ENCODE peak calls at places on chromosomes 16 and 17, in five cellular contexts. D is HEK293T, H is HepG2, V is GM12878, A is NT2/D1. W is an unnamed sample.

GRCh38 chr16:67013823-67014640 is 14.9 kb upstream of the CBFB start:
- DNase-seq in H (peak), D (peak), A (no peak), V (no peak), W (no peak)

GRCh38 chr17:70976447-70976846 is 807.1 kb downstream of the KCNJ2 start:
- DNase-seq in A (no peak), H (no peak), D (no peak), V (no peak), W (no peak)

GRCh38 chr16:63067141-63067540 is 1030.9 kb upstream of the CDH8 start:
- DNase-seq in D (no peak), H (no peak), A (peak), V (no peak), W (no peak)

GRCh38 chr16:78543066-78543465 is 443.6 kb downstream of the WWOX start:
- DNase-seq in H (no peak), V (no peak), A (no peak), D (no peak), W (no peak)

GRCh38 chr17:58525239-58525638 is 10.8 kb upstream of the MTMR4 start:
- DNase-seq in A (no peak), D (no peak), V (no peak), H (no peak), W (no peak)

GRCh38 chr16:81155769-81156168 is 59.6 kb upstream of the GCSH start:
- DNase-seq in D (no peak), A (no peak), V (no peak), H (no peak), W (no peak)

GRCh38 chr16:66270333-66270927 is 96.1 kb upstream of the CDH5 start:
- DNase-seq in D (peak), A (peak), H (peak), V (no peak), W (peak)

GRCh38 chr17:64679710-64680216 is 17.7 kb upstream of the SMURF2 start:
- DNase-seq in D (no peak), H (peak), V (no peak), A (no peak), W (no peak)

GRCh38 chr17:2056221-2057129 is 1.6 kb downstream of the HIC1 start:
- DNase-seq in H (no peak), V (no peak), A (no peak), D (no peak), W (peak)

GRCh38 chr17:54900457-54901229 is at the start of gene TOM1L1:
- DNase-seq in D (peak), H (peak), V (no peak), A (peak), W (peak)

GRCh38 chr17:18074566-18075272 is 13.0 kb upstream of the DRG2 start:
- DNase-seq in D (no peak), H (peak), A (no peak), V (no peak), W (no peak)

GRCh38 chr17:79850571-79851460 is 11.6 kb upstream of the CBX4 start:
- DNase-seq in H (no peak), D (no peak), V (no peak), A (no peak), W (no peak)

GRCh38 chr16:11977206-11978041 is 890 bp downstream of the SNX29 start:
- DNase-seq in H (no peak), D (no peak), V (no peak), A (no peak), W (no peak)

GRCh38 chr17:78359216-78359935 is 501 bp downstream of the SOCS3 start:
- DNase-seq in V (no peak), A (no peak), D (no peak), H (no peak), W (no peak)

GRCh38 chr17:35073183-35073790 is 9.8 kb upstream of the RFFL start:
- DNase-seq in D (no peak), A (no peak), H (no peak), V (no peak), W (no peak)
- TF ChIP-seq SUZ12 in D (no peak), A (no peak), H (no peak), V (no peak), W (no peak)

DNA sequence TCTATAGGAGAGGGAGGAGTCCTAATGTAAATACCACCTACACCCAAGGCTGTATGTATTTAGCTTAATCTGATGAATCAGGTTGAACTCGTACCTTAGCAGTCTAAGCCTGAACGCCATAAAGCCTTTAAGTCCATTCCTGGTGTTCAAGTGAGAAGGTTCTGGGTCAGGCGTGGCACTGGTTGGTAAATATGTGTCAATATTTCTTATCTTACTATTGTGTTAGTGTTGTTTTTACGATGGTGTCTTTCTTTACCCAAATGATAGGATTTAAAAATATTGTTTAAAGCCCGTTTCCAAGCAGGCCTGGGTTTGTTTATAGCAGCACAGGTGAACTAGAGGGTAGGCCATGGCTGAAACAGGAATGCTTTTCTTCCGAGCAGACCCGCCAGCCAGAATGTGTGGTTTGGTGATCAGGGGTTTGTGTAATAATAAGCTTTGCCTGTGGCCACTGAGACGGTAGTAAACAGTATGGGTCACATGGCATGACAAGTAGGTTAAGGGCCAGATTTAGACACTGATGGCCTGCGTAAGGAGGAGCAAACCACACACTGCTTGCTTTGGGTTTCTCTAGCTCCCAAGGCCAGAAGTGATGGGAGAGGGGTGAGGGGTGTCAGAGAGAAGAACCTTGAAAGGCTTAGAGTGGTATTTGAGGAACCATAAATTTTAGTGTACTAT is 3.3 kb downstream of the TMEM94 start:
- DNase-seq in D (no peak), A (no peak), V (peak), H (peak), W (no peak)
- TF ChIP-seq SUZ12 in D (no peak), A (no peak), V (no peak), H (no peak), W (no peak)

GRCh38 chr16:68384293-68385255 is 63.7 kb downstream of the SMPD3 start:
- DNase-seq in D (no peak), A (no peak), H (no peak), V (no peak), W (no peak)
- TF ChIP-seq SUZ12 in D (no peak), A (no peak), H (no peak), V (no peak), W (no peak)

GRCh38 chr16:65002265-65002664 is 119.6 kb downstream of the CDH11 start:
- DNase-seq in V (no peak), H (no peak), A (no peak), D (no peak), W (no peak)
- TF ChIP-seq SUZ12 in V (no peak), H (no peak), A (no peak), D (no peak), W (no peak)

W was measured in H1.